ENCODE peak calls at places on chromosomes 2 and 18, in eight cellular contexts. One of them, this sample, is unnamed.

GRCh38 chr2:48826986-48827385 is 71.5 kb upstream of the LHCGR start:
- DNase-seq in uterus: no peak
- DNase-seq in fibroblast of the aortic adventitia: no peak
- DNase-seq in stimulated activated CD8-positive, alpha-beta memory T cell treated with anti-CD3 and anti-CD28 coated beads, Interleukin-12 subunit alpha, Interleukin-12 subunit beta, amount 100 ng/mL, for 4 hours: no peak
- DNase-seq in nephron progenitor cell: no peak
- DNase-seq in HT1080: no peak
- DNase-seq in H4: no peak
- DNase-seq in Caki2: no peak
- DNase-seq in this sample: no peak

GRCh38 chr2:36753706-36754221 is 57.3 kb downstream of the VIT start:
- DNase-seq in stimulated activated CD8-positive, alpha-beta memory T cell treated with anti-CD3 and anti-CD28 coated beads, Interleukin-12 subunit alpha, Interleukin-12 subunit beta, amount 100 ng/mL, for 4 hours: no peak
- DNase-seq in HT1080: peak
- DNase-seq in nephron progenitor cell: no peak
- DNase-seq in fibroblast of the aortic adventitia: no peak
- DNase-seq in Caki2: no peak
- DNase-seq in uterus: no peak
- DNase-seq in H4: no peak
- DNase-seq in this sample: no peak

GRCh38 chr2:161999331-161999730 is 74.7 kb downstream of the DPP4 start:
- DNase-seq in H4: no peak
- DNase-seq in Caki2: no peak
- DNase-seq in fibroblast of the aortic adventitia: no peak
- DNase-seq in nephron progenitor cell: no peak
- DNase-seq in HT1080: no peak
- DNase-seq in uterus: no peak
- DNase-seq in stimulated activated CD8-positive, alpha-beta memory T cell treated with anti-CD3 and anti-CD28 coated beads, Interleukin-12 subunit alpha, Interleukin-12 subunit beta, amount 100 ng/mL, for 4 hours: no peak
- DNase-seq in this sample: no peak

GRCh38 chr2:27992787-27993747 is 102.5 kb downstream of the BABAM2 start:
- DNase-seq in nephron progenitor cell: no peak
- DNase-seq in stimulated activated CD8-positive, alpha-beta memory T cell treated with anti-CD3 and anti-CD28 coated beads, Interleukin-12 subunit alpha, Interleukin-12 subunit beta, amount 100 ng/mL, for 4 hours: no peak
- DNase-seq in H4: peak
- DNase-seq in fibroblast of the aortic adventitia: peak
- DNase-seq in Caki2: peak
- DNase-seq in uterus: no peak
- DNase-seq in HT1080: peak
- DNase-seq in this sample: no peak

GRCh38 chr2:88099798-88100488 is 27.9 kb downstream of the FABP1 start:
- DNase-seq in nephron progenitor cell: peak
- DNase-seq in Caki2: peak
- DNase-seq in HT1080: no peak
- DNase-seq in uterus: no peak
- DNase-seq in stimulated activated CD8-positive, alpha-beta memory T cell treated with anti-CD3 and anti-CD28 coated beads, Interleukin-12 subunit alpha, Interleukin-12 subunit beta, amount 100 ng/mL, for 4 hours: no peak
- DNase-seq in fibroblast of the aortic adventitia: peak
- DNase-seq in H4: no peak
- DNase-seq in this sample: no peak

GRCh38 chr18:44130365-44130942 is 550.2 kb upstream of the SETBP1 start:
- DNase-seq in nephron progenitor cell: peak
- DNase-seq in H4: peak
- DNase-seq in HT1080: peak
- DNase-seq in fibroblast of the aortic adventitia: peak
- DNase-seq in uterus: no peak
- DNase-seq in Caki2: peak
- DNase-seq in stimulated activated CD8-positive, alpha-beta memory T cell treated with anti-CD3 and anti-CD28 coated beads, Interleukin-12 subunit alpha, Interleukin-12 subunit beta, amount 100 ng/mL, for 4 hours: no peak
- DNase-seq in this sample: no peak

GRCh38 chr2:110140433-110140832 is 24.8 kb upstream of the MALL start:
- DNase-seq in HT1080: no peak
- DNase-seq in nephron progenitor cell: no peak
- DNase-seq in Caki2: no peak
- DNase-seq in fibroblast of the aortic adventitia: no peak
- DNase-seq in stimulated activated CD8-positive, alpha-beta memory T cell treated with anti-CD3 and anti-CD28 coated beads, Interleukin-12 subunit alpha, Interleukin-12 subunit beta, amount 100 ng/mL, for 4 hours: no peak
- DNase-seq in uterus: no peak
- DNase-seq in H4: no peak
- DNase-seq in this sample: no peak

GRCh38 chr18:47077111-47077510 is 41.7 kb upstream of the ELOA2 start:
- DNase-seq in stimulated activated CD8-positive, alpha-beta memory T cell treated with anti-CD3 and anti-CD28 coated beads, Interleukin-12 subunit alpha, Interleukin-12 subunit beta, amount 100 ng/mL, for 4 hours: no peak
- DNase-seq in nephron progenitor cell: no peak
- DNase-seq in Caki2: no peak
- DNase-seq in H4: no peak
- DNase-seq in HT1080: no peak
- DNase-seq in uterus: no peak
- DNase-seq in fibroblast of the aortic adventitia: no peak
- DNase-seq in this sample: no peak

GRCh38 chr2:127080941-127081769 is 25.8 kb downstream of the BIN1 start:
- DNase-seq in fibroblast of the aortic adventitia: no peak
- DNase-seq in H4: no peak
- DNase-seq in uterus: peak
- DNase-seq in stimulated activated CD8-positive, alpha-beta memory T cell treated with anti-CD3 and anti-CD28 coated beads, Interleukin-12 subunit alpha, Interleukin-12 subunit beta, amount 100 ng/mL, for 4 hours: peak
- DNase-seq in nephron progenitor cell: no peak
- DNase-seq in Caki2: peak
- DNase-seq in HT1080: peak
- DNase-seq in this sample: peak

GRCh38 chr2:168716839-168717238 is 85.6 kb upstream of the NOSTRIN start:
- DNase-seq in fibroblast of the aortic adventitia: no peak
- DNase-seq in stimulated activated CD8-positive, alpha-beta memory T cell treated with anti-CD3 and anti-CD28 coated beads, Interleukin-12 subunit alpha, Interleukin-12 subunit beta, amount 100 ng/mL, for 4 hours: no peak
- DNase-seq in HT1080: no peak
- DNase-seq in H4: no peak
- DNase-seq in Caki2: no peak
- DNase-seq in nephron progenitor cell: no peak
- DNase-seq in uterus: no peak
- DNase-seq in this sample: no peak

GRCh38 chr18:47422524-47422923 is 171.1 kb upstream of the SKOR2 start:
- DNase-seq in fibroblast of the aortic adventitia: peak
- DNase-seq in nephron progenitor cell: peak
- DNase-seq in Caki2: no peak
- DNase-seq in uterus: no peak
- DNase-seq in stimulated activated CD8-positive, alpha-beta memory T cell treated with anti-CD3 and anti-CD28 coated beads, Interleukin-12 subunit alpha, Interleukin-12 subunit beta, amount 100 ng/mL, for 4 hours: no peak
- DNase-seq in HT1080: peak
- DNase-seq in H4: peak
- DNase-seq in this sample: no peak

GRCh38 chr2:31931916-31932315 is 78.9 kb downstream of the MEMO1 start:
- DNase-seq in uterus: no peak
- DNase-seq in fibroblast of the aortic adventitia: no peak
- DNase-seq in H4: no peak
- DNase-seq in HT1080: no peak
- DNase-seq in Caki2: no peak
- DNase-seq in stimulated activated CD8-positive, alpha-beta memory T cell treated with anti-CD3 and anti-CD28 coated beads, Interleukin-12 subunit alpha, Interleukin-12 subunit beta, amount 100 ng/mL, for 4 hours: no peak
- DNase-seq in nephron progenitor cell: no peak
- DNase-seq in this sample: no peak

GRCh38 chr2:45796500-45796899 is 145.0 kb downstream of the PRKCE start:
- DNase-seq in nephron progenitor cell: no peak
- DNase-seq in uterus: no peak
- DNase-seq in Caki2: no peak
- DNase-seq in H4: no peak
- DNase-seq in HT1080: no peak
- DNase-seq in stimulated activated CD8-positive, alpha-beta memory T cell treated with anti-CD3 and anti-CD28 coated beads, Interleukin-12 subunit alpha, Interleukin-12 subunit beta, amount 100 ng/mL, for 4 hours: no peak
- DNase-seq in fibroblast of the aortic adventitia: no peak
- DNase-seq in this sample: no peak

GRCh38 chr2:181788883-181789555 is 102.5 kb upstream of the ITPRID2 start:
- DNase-seq in Caki2: no peak
- DNase-seq in stimulated activated CD8-positive, alpha-beta memory T cell treated with anti-CD3 and anti-CD28 coated beads, Interleukin-12 subunit alpha, Interleukin-12 subunit beta, amount 100 ng/mL, for 4 hours: no peak
- DNase-seq in uterus: no peak
- DNase-seq in fibroblast of the aortic adventitia: no peak
- DNase-seq in HT1080: no peak
- DNase-seq in H4: no peak
- DNase-seq in nephron progenitor cell: no peak
- DNase-seq in this sample: no peak

GRCh38 chr2:73918856-73919255 is 7.8 kb upstream of the DGUOK start:
- DNase-seq in uterus: no peak
- DNase-seq in stimulated activated CD8-positive, alpha-beta memory T cell treated with anti-CD3 and anti-CD28 coated beads, Interleukin-12 subunit alpha, Interleukin-12 subunit beta, amount 100 ng/mL, for 4 hours: no peak
- DNase-seq in HT1080: no peak
- DNase-seq in H4: no peak
- DNase-seq in Caki2: no peak
- DNase-seq in nephron progenitor cell: no peak
- DNase-seq in fibroblast of the aortic adventitia: no peak
- DNase-seq in this sample: no peak

GRCh38 chr2:60331106-60331809 is 222.2 kb downstream of the BCL11A start:
- DNase-seq in HT1080: peak
- DNase-seq in H4: peak
- DNase-seq in uterus: no peak
- DNase-seq in nephron progenitor cell: no peak
- DNase-seq in Caki2: no peak
- DNase-seq in fibroblast of the aortic adventitia: no peak
- DNase-seq in stimulated activated CD8-positive, alpha-beta memory T cell treated with anti-CD3 and anti-CD28 coated beads, Interleukin-12 subunit alpha, Interleukin-12 subunit beta, amount 100 ng/mL, for 4 hours: no peak
- DNase-seq in this sample: no peak

This sample was measured in activated B cell treated with CpG ODN at 0.5 μM for 24 hours.